ENCODE peak calls at places on chromosomes 6 and 20, in nine cellular contexts. V is pancreas; T is activated CD8-positive, alpha-beta T cell treated with anti-CD3 and anti-CD28 coated beads for 36 hours; X is heart left ventricle; I is left ventricle myocardium superior; D is activated CD4-positive, CD25-positive, alpha-beta regulatory T cell treated with anti-CD3 and anti-CD28 coated beads, Interleukin-2, amount 50 U/mL, for 24 hours; Y is activated naive CD8-positive, alpha-beta T cell treated with anti-CD3 and anti-CD28 coated beads, Interleukin-2, amount 50 U/mL, for 24 hours; J is gastrocnemius medialis; H is central memory CD8-positive, alpha-beta T cell. L is an unnamed sample.

GRCh38 chr6:114194362-114195343 is 148.2 kb downstream of the HS3ST5 start:
- ATAC-seq in V (no peak), T (no peak), X (peak), I (peak), D (no peak), Y (no peak), J (peak), H (no peak), L (no peak)

GRCh38 chr6:28137458-28138020 is 4.1 kb upstream of the ZKSCAN8 start:
- ATAC-seq in V (no peak), T (peak), X (peak), I (peak), D (peak), Y (peak), J (no peak), H (peak), L (peak)

GRCh38 chr6:108714012-108714773 is 134.0 kb upstream of the ARMC2 start:
- ATAC-seq in V (peak), T (peak), X (peak), I (peak), D (no peak), Y (no peak), J (peak), H (peak), L (no peak)

GRCh38 chr6:116385462-116385807 is 14.7 kb downstream of the DSE start:
- ATAC-seq in V (no peak), T (no peak), X (peak), I (peak), D (no peak), Y (no peak), J (no peak), H (no peak), L (peak)

GRCh38 chr6:148577687-148578488 is 168.9 kb upstream of the UST start:
- ATAC-seq in V (peak), T (peak), X (peak), I (peak), D (peak), Y (peak), J (peak), H (peak), L (peak)

GRCh38 chr20:17061721-17062120 is 165.1 kb upstream of the PCSK2 start:
- ATAC-seq in V (no peak), T (no peak), X (no peak), I (no peak), D (no peak), Y (no peak), J (no peak), H (no peak), L (no peak)

GRCh38 chr6:122580731-122581130 is 29.5 kb upstream of the PKIB start:
- ATAC-seq in V (no peak), T (no peak), X (no peak), I (no peak), D (no peak), Y (no peak), J (no peak), H (no peak), L (no peak)

GRCh38 chr6:163705923-163706322 is 291.4 kb downstream of the QKI start:
- ATAC-seq in V (no peak), T (no peak), X (no peak), I (no peak), D (no peak), Y (no peak), J (no peak), H (no peak), L (no peak)

GRCh38 chr20:38021373-38021772 is 11.9 kb downstream of the TTI1 start:
- ATAC-seq in V (no peak), T (no peak), X (no peak), I (no peak), D (no peak), Y (no peak), J (peak), H (no peak), L (no peak)

GRCh38 chr6:79670789-79671188 is 39.7 kb downstream of the SH3BGRL2 start:
- ATAC-seq in V (no peak), T (no peak), X (no peak), I (no peak), D (no peak), Y (no peak), J (no peak), H (no peak), L (no peak)

GRCh38 chr6:130931683-130932082 is 104.5 kb downstream of the SMLR1 start:
- ATAC-seq in V (no peak), T (no peak), X (no peak), I (no peak), D (no peak), Y (no peak), J (no peak), H (no peak), L (no peak)

GRCh38 chr6:136403166-136403980 is 113.7 kb upstream of the BCLAF1 start:
- ATAC-seq in V (peak), T (no peak), X (peak), I (no peak), D (no peak), Y (no peak), J (no peak), H (no peak), L (peak)

GRCh38 chr6:52216932-52217331 is 27.4 kb downstream of the IL17F start:
- ATAC-seq in V (no peak), T (no peak), X (no peak), I (no peak), D (no peak), Y (no peak), J (no peak), H (no peak), L (no peak)

GRCh38 chr6:79180082-79180481 is 54.4 kb downstream of the HMGN3 start:
- ATAC-seq in V (no peak), T (no peak), X (no peak), I (no peak), D (no peak), Y (no peak), J (no peak), H (no peak), L (no peak)

GRCh38 chr6:113009682-113010081 is 662.6 kb downstream of the RFPL4B start:
- ATAC-seq in V (no peak), T (no peak), X (no peak), I (no peak), D (no peak), Y (no peak), J (no peak), H (no peak), L (peak)

GRCh38 chr20:34018166-34018565 is 24.5 kb downstream of the RALY start:
- ATAC-seq in V (no peak), T (no peak), X (no peak), I (peak), D (no peak), Y (no peak), J (no peak), H (no peak), L (no peak)

GRCh38 chr20:4102381-4102780 is 87.0 kb upstream of the RNF24 start:
- ATAC-seq in V (no peak), T (peak), X (no peak), I (no peak), D (peak), Y (peak), J (no peak), H (no peak), L (no peak)

GRCh38 chr6:30483677-30484279 is 5.5 kb upstream of the HLA-E start:
- ATAC-seq in V (no peak), T (no peak), X (no peak), I (peak), D (no peak), Y (no peak), J (no peak), H (no peak), L (peak)

GRCh38 chr20:35888659-35889058 is 65.6 kb downstream of the SCAND1 start:
- ATAC-seq in V (no peak), T (peak), X (no peak), I (no peak), D (peak), Y (no peak), J (no peak), H (no peak), L (no peak)

GRCh38 chr6:33655155-33655554 is 34.0 kb downstream of the ITPR3 start:
- ATAC-seq in V (no peak), T (no peak), X (no peak), I (no peak), D (no peak), Y (no peak), J (no peak), H (no peak), L (peak)

GRCh38 chr20:23454816-23455215 is 2.1 kb upstream of the CST11 start:
- ATAC-seq in V (no peak), T (no peak), X (no peak), I (no peak), D (no peak), Y (no peak), J (no peak), H (no peak), L (no peak)

GRCh38 chr20:20271277-20271676 is 96.6 kb upstream of the INSM1 start:
- ATAC-seq in V (no peak), T (no peak), X (no peak), I (no peak), D (no peak), Y (no peak), J (no peak), H (no peak), L (no peak)

GRCh38 chr20:34708621-34709043 is 4.5 kb downstream of the TP53INP2 start:
- ATAC-seq in V (no peak), T (peak), X (no peak), I (peak), D (no peak), Y (peak), J (no peak), H (no peak), L (peak)

GRCh38 chr20:53907968-53908751 is 162.2 kb downstream of the BCAS1 start:
- ATAC-seq in V (no peak), T (no peak), X (no peak), I (no peak), D (no peak), Y (no peak), J (no peak), H (no peak), L (no peak)

GRCh38 chr20:35657271-35657670 is 7.4 kb downstream of the CPNE1 start:
- ATAC-seq in V (no peak), T (no peak), X (no peak), I (no peak), D (no peak), Y (no peak), J (no peak), H (no peak), L (no peak)

GRCh38 chr6:70221025-70221714 is 81.7 kb downstream of the COL9A1 start:
- ATAC-seq in V (peak), T (peak), X (peak), I (no peak), D (no peak), Y (no peak), J (no peak), H (no peak), L (peak)

GRCh38 chr20:33576432-33576883 is 85.7 kb upstream of the C20orf144 start:
- ATAC-seq in V (no peak), T (no peak), X (peak), I (peak), D (no peak), Y (no peak), J (no peak), H (no peak), L (peak)

GRCh38 chr6:157770946-157771345 is 52.1 kb upstream of the SNX9 start:
- ATAC-seq in V (no peak), T (peak), X (no peak), I (no peak), D (peak), Y (peak), J (no peak), H (no peak), L (peak)

GRCh38 chr20:1569417-1569861 is 11.9 kb upstream of the SIRPD start:
- ATAC-seq in V (no peak), T (no peak), X (no peak), I (no peak), D (no peak), Y (no peak), J (no peak), H (no peak), L (no peak)

GRCh38 chr6:126718600-126719327 is 378.8 kb downstream of the CENPW start:
- ATAC-seq in V (no peak), T (no peak), X (no peak), I (no peak), D (no peak), Y (no peak), J (no peak), H (no peak), L (no peak)

GRCh38 chr6:148491638-148492210 is 149.1 kb downstream of the SASH1 start:
- ATAC-seq in V (no peak), T (no peak), X (peak), I (no peak), D (no peak), Y (no peak), J (no peak), H (no peak), L (peak)

GRCh38 chr20:44584103-44584690 is 1.8 kb downstream of the PKIG start:
- ATAC-seq in V (no peak), T (no peak), X (no peak), I (peak), D (no peak), Y (no peak), J (no peak), H (no peak), L (no peak)

GRCh38 chr6:82073484-82073883 is 174.1 kb downstream of the IBTK start:
- ATAC-seq in V (no peak), T (no peak), X (no peak), I (no peak), D (no peak), Y (no peak), J (no peak), H (no peak), L (no peak)

GRCh38 chr6:111715321-111715720 is 109.6 kb upstream of the TRAF3IP2 start:
- ATAC-seq in V (no peak), T (peak), X (no peak), I (no peak), D (peak), Y (peak), J (no peak), H (peak), L (no peak)

GRCh38 chr20:37042986-37043972 is 52.5 kb downstream of the RBL1 start:
- ATAC-seq in V (no peak), T (peak), X (no peak), I (no peak), D (peak), Y (peak), J (no peak), H (peak), L (no peak)

GRCh38 chr20:33584976-33585375 is 77.2 kb upstream of the C20orf144 start:
- ATAC-seq in V (no peak), T (no peak), X (no peak), I (no peak), D (no peak), Y (no peak), J (no peak), H (no peak), L (no peak)

L was measured in SK-N-SH treated with all-trans-retinoic acid at 6 μM for 48 hours.